ENCODE peak calls at places on chromosomes 2 and 18, in ten cellular contexts. One of them, this sample, is unnamed.

GRCh38 chr2:217835931-217836881 is 166.6 kb downstream of the TNS1 start:
- DNase-seq in hepatocyte: peak
- DNase-seq in uterus: peak
- DNase-seq in bronchial epithelial cell: no peak
- DNase-seq in RWPE2: no peak
- DNase-seq in psoas muscle: peak
- DNase-seq in cardiac muscle cell: no peak
- DNase-seq in mammary epithelial cell: peak
- DNase-seq in kidney: peak
- DNase-seq in left ventricle myocardium inferior: peak
- DNase-seq in this sample: no peak

GRCh38 chr2:48221846-48222516 is 308.0 kb upstream of the STON1 start:
- DNase-seq in hepatocyte: peak
- DNase-seq in uterus: no peak
- DNase-seq in bronchial epithelial cell: peak
- DNase-seq in RWPE2: no peak
- DNase-seq in psoas muscle: no peak
- DNase-seq in cardiac muscle cell: no peak
- DNase-seq in mammary epithelial cell: peak
- DNase-seq in kidney: no peak
- DNase-seq in left ventricle myocardium inferior: no peak
- DNase-seq in this sample: no peak

GRCh38 chr18:23270999-23271680 is 135.9 kb downstream of the CABLES1 start:
- DNase-seq in hepatocyte: no peak
- DNase-seq in uterus: no peak
- DNase-seq in bronchial epithelial cell: no peak
- DNase-seq in RWPE2: no peak
- DNase-seq in psoas muscle: no peak
- DNase-seq in cardiac muscle cell: no peak
- DNase-seq in mammary epithelial cell: no peak
- DNase-seq in kidney: no peak
- DNase-seq in left ventricle myocardium inferior: no peak
- DNase-seq in this sample: no peak

GRCh38 chr2:118078734-118079133 is 9.5 kb upstream of the INSIG2 start:
- DNase-seq in hepatocyte: no peak
- DNase-seq in uterus: no peak
- DNase-seq in bronchial epithelial cell: peak
- DNase-seq in RWPE2: no peak
- DNase-seq in psoas muscle: no peak
- DNase-seq in cardiac muscle cell: no peak
- DNase-seq in mammary epithelial cell: no peak
- DNase-seq in kidney: no peak
- DNase-seq in left ventricle myocardium inferior: no peak
- DNase-seq in this sample: no peak

GRCh38 chr18:58136865-58137264 is 92.8 kb downstream of the NEDD4L start:
- DNase-seq in hepatocyte: no peak
- DNase-seq in uterus: no peak
- DNase-seq in bronchial epithelial cell: no peak
- DNase-seq in RWPE2: no peak
- DNase-seq in psoas muscle: no peak
- DNase-seq in cardiac muscle cell: no peak
- DNase-seq in mammary epithelial cell: no peak
- DNase-seq in kidney: no peak
- DNase-seq in left ventricle myocardium inferior: no peak
- DNase-seq in this sample: no peak

GRCh38 chr18:37729715-37730114 is 164.1 kb upstream of the CELF4 start:
- DNase-seq in hepatocyte: no peak
- DNase-seq in uterus: no peak
- DNase-seq in bronchial epithelial cell: peak
- DNase-seq in RWPE2: no peak
- DNase-seq in psoas muscle: no peak
- DNase-seq in cardiac muscle cell: no peak
- DNase-seq in mammary epithelial cell: peak
- DNase-seq in kidney: no peak
- DNase-seq in left ventricle myocardium inferior: no peak
- DNase-seq in this sample: no peak

GRCh38 chr2:112582314-112582746 is 2.1 kb upstream of the CHCHD5 start:
- DNase-seq in hepatocyte: peak
- DNase-seq in uterus: no peak
- DNase-seq in bronchial epithelial cell: peak
- DNase-seq in RWPE2: no peak
- DNase-seq in psoas muscle: no peak
- DNase-seq in cardiac muscle cell: peak
- DNase-seq in mammary epithelial cell: peak
- DNase-seq in kidney: no peak
- DNase-seq in left ventricle myocardium inferior: no peak
- DNase-seq in this sample: peak

GRCh38 chr18:49788327-49788908 is 24.9 kb downstream of the ACAA2 start:
- DNase-seq in hepatocyte: no peak
- DNase-seq in uterus: no peak
- DNase-seq in bronchial epithelial cell: peak
- DNase-seq in RWPE2: no peak
- DNase-seq in psoas muscle: no peak
- DNase-seq in cardiac muscle cell: no peak
- DNase-seq in mammary epithelial cell: peak
- DNase-seq in kidney: no peak
- DNase-seq in left ventricle myocardium inferior: no peak
- DNase-seq in this sample: no peak

GRCh38 chr2:113407446-113408099 is 29.9 kb upstream of the ZNG1B start:
- DNase-seq in hepatocyte: peak
- DNase-seq in uterus: no peak
- DNase-seq in bronchial epithelial cell: peak
- DNase-seq in RWPE2: no peak
- DNase-seq in psoas muscle: no peak
- DNase-seq in cardiac muscle cell: no peak
- DNase-seq in mammary epithelial cell: peak
- DNase-seq in kidney: no peak
- DNase-seq in left ventricle myocardium inferior: no peak
- DNase-seq in this sample: no peak

GRCh38 chr18:48942554-48943261 is 8.1 kb downstream of the SMAD7 start:
- DNase-seq in hepatocyte: peak
- DNase-seq in uterus: no peak
- DNase-seq in bronchial epithelial cell: peak
- DNase-seq in RWPE2: peak
- DNase-seq in psoas muscle: no peak
- DNase-seq in cardiac muscle cell: peak
- DNase-seq in mammary epithelial cell: peak
- DNase-seq in kidney: peak
- DNase-seq in left ventricle myocardium inferior: no peak
- DNase-seq in this sample: peak

GRCh38 chr2:160425394-160425793 is 68.2 kb downstream of the RBMS1 start:
- DNase-seq in hepatocyte: no peak
- DNase-seq in uterus: no peak
- DNase-seq in bronchial epithelial cell: peak
- DNase-seq in RWPE2: no peak
- DNase-seq in psoas muscle: no peak
- DNase-seq in cardiac muscle cell: no peak
- DNase-seq in mammary epithelial cell: peak
- DNase-seq in kidney: no peak
- DNase-seq in left ventricle myocardium inferior: no peak
- DNase-seq in this sample: no peak

DNA sequence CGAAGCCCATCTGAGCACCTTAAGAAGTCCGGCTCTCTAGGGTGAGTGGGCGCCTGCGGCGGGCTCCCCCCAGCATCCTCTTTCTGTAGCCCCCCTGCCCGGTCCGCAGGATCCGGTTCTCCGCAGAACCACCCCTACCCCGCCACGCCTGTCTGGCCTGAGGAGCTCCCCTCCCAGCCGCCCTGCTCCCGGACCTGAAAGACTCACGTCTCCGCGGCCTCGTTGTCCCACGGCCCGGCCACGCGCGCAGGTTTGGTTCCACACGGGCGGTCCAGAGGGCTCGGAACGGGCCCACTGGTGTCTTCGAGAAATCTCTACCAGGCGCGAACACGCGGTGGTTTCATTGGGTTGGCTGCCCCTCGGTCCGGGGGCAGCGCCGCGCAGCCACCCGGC is 237 bp downstream of the SLC39A6 start:
- DNase-seq in hepatocyte: no peak
- DNase-seq in uterus: no peak
- DNase-seq in bronchial epithelial cell: no peak
- DNase-seq in RWPE2: no peak
- DNase-seq in psoas muscle: no peak
- DNase-seq in cardiac muscle cell: no peak
- DNase-seq in mammary epithelial cell: no peak
- DNase-seq in kidney: no peak
- DNase-seq in left ventricle myocardium inferior: no peak
- DNase-seq in this sample: no peak
- TF ChIP-seq CTCF in hepatocyte: no peak
- TF ChIP-seq CTCF in uterus: no peak
- TF ChIP-seq CTCF in bronchial epithelial cell: no peak
- TF ChIP-seq CTCF in RWPE2: no peak
- TF ChIP-seq CTCF in psoas muscle: no peak
- TF ChIP-seq CTCF in cardiac muscle cell: no peak
- TF ChIP-seq CTCF in mammary epithelial cell: no peak
- TF ChIP-seq CTCF in kidney: no peak
- TF ChIP-seq CTCF in left ventricle myocardium inferior: no peak
- TF ChIP-seq CTCF in this sample: no peak

GRCh38 chr2:188158337-188159100 is 133.2 kb upstream of the GULP1 start:
- DNase-seq in hepatocyte: no peak
- DNase-seq in uterus: no peak
- DNase-seq in bronchial epithelial cell: peak
- DNase-seq in RWPE2: no peak
- DNase-seq in psoas muscle: no peak
- DNase-seq in cardiac muscle cell: no peak
- DNase-seq in mammary epithelial cell: peak
- DNase-seq in kidney: no peak
- DNase-seq in left ventricle myocardium inferior: no peak
- DNase-seq in this sample: no peak

DNA sequence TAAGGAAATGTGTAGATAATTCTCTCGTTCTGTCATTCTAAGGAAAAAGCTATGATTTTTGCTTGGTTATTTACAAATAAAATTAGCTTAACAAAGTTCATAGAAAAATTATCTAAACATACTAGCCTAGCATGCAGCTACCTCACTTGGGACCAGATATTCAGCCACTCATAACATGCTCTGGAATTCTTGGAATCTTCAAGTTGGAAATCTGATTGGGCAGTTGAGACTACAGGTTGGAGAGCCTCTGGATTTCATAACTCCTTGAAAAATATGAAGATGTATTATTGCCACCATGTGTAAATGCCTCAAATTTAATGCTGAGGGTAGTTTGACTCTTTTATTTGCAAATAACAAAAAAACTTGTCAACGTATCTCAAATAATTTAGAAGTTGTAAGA is 132.2 kb upstream of the GULP1 start:
- DNase-seq in hepatocyte: no peak
- DNase-seq in uterus: no peak
- DNase-seq in bronchial epithelial cell: no peak
- DNase-seq in RWPE2: no peak
- DNase-seq in psoas muscle: no peak
- DNase-seq in cardiac muscle cell: no peak
- DNase-seq in mammary epithelial cell: no peak
- DNase-seq in kidney: no peak
- DNase-seq in left ventricle myocardium inferior: no peak
- DNase-seq in this sample: no peak
- H3K4me3 ChIP-seq in hepatocyte: no peak
- H3K4me3 ChIP-seq in uterus: no peak
- H3K4me3 ChIP-seq in bronchial epithelial cell: no peak
- H3K4me3 ChIP-seq in RWPE2: no peak
- H3K4me3 ChIP-seq in psoas muscle: no peak
- H3K4me3 ChIP-seq in cardiac muscle cell: no peak
- H3K4me3 ChIP-seq in mammary epithelial cell: no peak
- H3K4me3 ChIP-seq in kidney: no peak
- H3K4me3 ChIP-seq in left ventricle myocardium inferior: no peak
- H3K4me3 ChIP-seq in this sample: no peak

DNA sequence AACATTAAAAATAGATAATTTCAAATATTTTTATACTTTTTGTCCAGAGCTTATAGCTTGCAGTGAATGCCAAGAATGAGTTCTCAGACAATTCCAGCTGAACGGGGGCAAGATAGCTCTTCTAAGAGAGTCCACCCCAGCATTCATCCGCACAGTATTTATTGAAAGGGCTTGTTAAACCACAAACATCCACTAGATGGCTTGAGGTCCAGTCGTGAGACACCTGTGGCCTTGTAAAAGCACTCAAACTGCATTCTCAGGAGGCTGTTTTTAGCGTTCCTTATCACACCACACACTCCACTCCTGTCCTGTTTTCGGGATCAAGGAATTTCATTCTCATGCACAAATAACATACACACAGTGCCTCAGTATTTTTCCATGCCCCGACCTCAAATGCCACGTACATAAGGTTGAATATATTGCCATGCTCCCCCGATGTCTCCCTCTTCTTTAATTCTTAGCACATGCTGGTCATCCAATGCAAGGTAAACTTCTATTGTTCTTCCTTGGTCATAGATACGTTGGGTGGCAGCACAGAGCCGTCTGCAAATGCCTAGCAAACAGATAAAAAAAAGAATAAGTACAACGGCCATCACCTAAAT is 47.4 kb downstream of the DNAJC10 start:
- DNase-seq in hepatocyte: peak
- DNase-seq in uterus: no peak
- DNase-seq in bronchial epithelial cell: peak
- DNase-seq in RWPE2: no peak
- DNase-seq in psoas muscle: no peak
- DNase-seq in cardiac muscle cell: peak
- DNase-seq in mammary epithelial cell: peak
- DNase-seq in kidney: no peak
- DNase-seq in left ventricle myocardium inferior: no peak
- DNase-seq in this sample: peak
- TF ChIP-seq CTCF in hepatocyte: peak
- TF ChIP-seq CTCF in uterus: peak
- TF ChIP-seq CTCF in bronchial epithelial cell: peak
- TF ChIP-seq CTCF in RWPE2: peak
- TF ChIP-seq CTCF in psoas muscle: peak
- TF ChIP-seq CTCF in cardiac muscle cell: peak
- TF ChIP-seq CTCF in mammary epithelial cell: peak
- TF ChIP-seq CTCF in kidney: peak
- TF ChIP-seq CTCF in left ventricle myocardium inferior: peak
- TF ChIP-seq CTCF in this sample: peak

DNA sequence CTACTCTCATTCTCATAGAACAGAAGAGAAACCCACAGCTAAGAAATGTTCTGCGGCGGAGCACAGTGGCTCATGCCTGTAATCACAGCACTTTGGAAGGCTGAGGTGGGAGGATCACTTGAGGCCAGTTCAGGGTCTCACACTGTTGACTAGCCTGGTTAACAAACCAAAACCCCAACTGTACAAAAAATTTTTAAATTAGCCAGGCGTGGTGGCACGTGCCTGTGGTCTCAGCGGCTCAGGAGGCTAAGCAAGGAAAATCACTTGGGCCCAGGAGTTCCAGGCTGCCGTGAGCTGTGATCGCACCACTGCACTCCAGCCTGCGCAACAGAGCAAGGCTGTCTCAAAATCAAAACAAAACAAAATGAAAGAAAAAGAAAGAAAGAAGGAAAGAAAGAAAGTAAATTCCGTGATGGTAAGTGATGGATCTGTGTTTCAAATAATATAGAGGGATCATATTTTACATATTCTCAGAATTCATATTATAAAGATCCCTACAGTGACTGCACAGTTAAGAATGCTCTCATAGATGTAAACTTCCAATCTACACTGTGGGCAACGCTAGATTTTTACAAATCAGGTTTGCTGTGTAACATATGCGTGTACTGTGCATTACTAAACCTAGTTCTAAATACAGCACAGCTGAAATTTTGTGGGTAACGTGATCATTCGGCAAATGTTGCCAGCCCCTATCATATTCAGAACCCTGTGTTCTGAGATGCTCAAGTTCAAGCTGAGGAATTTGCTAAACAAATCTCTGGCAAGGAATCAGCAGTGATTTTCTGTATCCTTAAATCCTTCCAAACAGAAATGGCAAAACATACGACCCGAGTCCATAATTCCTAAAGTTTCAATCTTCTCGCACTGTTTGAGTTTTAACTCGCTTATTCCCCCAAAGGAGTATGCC is 1.2 kb upstream of the RAB12 start:
- DNase-seq in hepatocyte: no peak
- DNase-seq in uterus: no peak
- DNase-seq in bronchial epithelial cell: no peak
- DNase-seq in RWPE2: no peak
- DNase-seq in psoas muscle: no peak
- DNase-seq in cardiac muscle cell: no peak
- DNase-seq in mammary epithelial cell: no peak
- DNase-seq in kidney: no peak
- DNase-seq in left ventricle myocardium inferior: no peak
- DNase-seq in this sample: no peak
- H3K4me3 ChIP-seq in hepatocyte: peak
- H3K4me3 ChIP-seq in uterus: peak
- H3K4me3 ChIP-seq in bronchial epithelial cell: no peak
- H3K4me3 ChIP-seq in RWPE2: no peak
- H3K4me3 ChIP-seq in psoas muscle: peak
- H3K4me3 ChIP-seq in cardiac muscle cell: no peak
- H3K4me3 ChIP-seq in mammary epithelial cell: peak
- H3K4me3 ChIP-seq in kidney: peak
- H3K4me3 ChIP-seq in left ventricle myocardium inferior: peak
- H3K4me3 ChIP-seq in this sample: no peak

This sample was measured in adrenal gland.